ENCODE peak calls at places on chromosomes 16 and 17, in nine cellular contexts. G, Z, E, R, P, K, M, Q and W are unnamed samples. For H3K4me1, H3K36me3 and H3K27me3, the result is how much of the 10 kb centered on the place peaks cover.

GRCh38 chr17:3961564-3962047 is 2.6 kb downstream of the ATP2A3 start:
- DNase-seq in M (no peak), Z (no peak), K (no peak), G (no peak), P (no peak), Q (no peak), R (no peak), E (no peak), W (no peak)

GRCh38 chr16:28985611-28986041 is 774 bp downstream of the LAT start:
- DNase-seq in E (no peak), Z (no peak), M (no peak), R (no peak), K (no peak), P (no peak), Q (no peak), G (no peak), W (no peak)

GRCh38 chr17:13306310-13306962 is 288.6 kb upstream of the ELAC2 start:
- DNase-seq in Q (no peak), Z (peak), P (peak), G (no peak), R (no peak), E (peak), M (no peak), K (peak), W (peak)

GRCh38 chr17:10192963-10193362 is 5.4 kb downstream of the GAS7 start:
- DNase-seq in Z (peak), R (no peak), G (no peak), E (no peak), Q (no peak), K (no peak), P (no peak), M (no peak), W (no peak)

GRCh38 chr17:43983515-43984411 is 20.7 kb upstream of the NAGS start:
- DNase-seq in K (no peak), R (peak), Q (no peak), E (no peak), P (peak), Z (peak), G (no peak), M (peak), W (no peak)

GRCh38 chr17:19384723-19385391 is 2.1 kb downstream of the MFAP4 start:
- DNase-seq in Z (peak), G (no peak), R (peak), P (no peak), Q (peak), K (no peak), M (peak), E (peak), W (no peak)

GRCh38 chr16:25691519-25692091 is at the start of gene HS3ST4:
- DNase-seq in R (no peak), Q (no peak), G (no peak), E (no peak), M (no peak), Z (no peak), K (no peak), P (peak), W (no peak)

GRCh38 chr17:81164464-81165245 is 652 bp upstream of the PVALEF start:
- DNase-seq in Z (peak), M (peak), Q (peak), K (no peak), E (no peak), G (no peak), R (no peak), P (peak), W (no peak)

GRCh38 chr17:9845306-9845705 is 19.6 kb downstream of the GLP2R start:
- DNase-seq in Q (no peak), R (no peak), K (no peak), E (no peak), G (peak), Z (no peak), M (no peak), P (no peak), W (no peak)

GRCh38 chr16:8866118-8866883 is 2.5 kb downstream of the CARHSP1 start:
- DNase-seq in K (peak), M (peak), G (no peak), Q (no peak), Z (no peak), E (peak), P (peak), R (no peak), W (peak)

GRCh38 chr17:28328325-28328724 is 6.9 kb downstream of the IFT20 start:
- DNase-seq in M (peak), E (no peak), G (peak), K (no peak), R (no peak), P (peak), Z (no peak), Q (no peak), W (no peak)

GRCh38 chr16:54027126-54027922 is 259.3 kb downstream of the IRX3 start:
- DNase-seq in Q (no peak), Z (no peak), P (no peak), M (no peak), K (no peak), G (no peak), R (no peak), E (no peak), W (no peak)

GRCh38 chr16:106623-107324 is 28.7 kb downstream of the MPG start:
- DNase-seq in P (peak), R (no peak), Q (peak), E (peak), M (no peak), Z (peak), K (peak), G (no peak), W (peak)

DNA sequence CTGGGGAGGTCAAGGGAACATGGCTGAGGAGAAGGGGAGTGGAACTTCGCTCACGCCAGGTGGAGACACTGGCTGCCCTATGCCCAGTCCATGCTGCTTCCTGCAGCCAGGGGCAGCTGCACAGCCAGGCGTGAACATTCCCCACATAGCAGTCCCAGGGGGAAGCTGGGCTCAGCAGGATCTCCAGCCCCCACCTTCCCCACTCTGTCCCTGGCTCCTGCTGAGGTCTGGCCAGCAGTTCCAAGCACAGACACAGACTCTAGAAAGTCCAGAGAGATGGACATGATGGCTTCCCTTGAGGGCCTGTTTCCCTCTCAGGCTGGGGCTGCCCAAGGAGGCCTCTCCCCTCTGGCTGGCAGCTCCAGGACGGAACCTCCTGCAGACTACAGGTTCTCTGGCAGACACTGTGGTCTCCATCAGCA is 9.3 kb downstream of the JUP start:
- DNase-seq in K (no peak), G (no peak), E (peak), Q (no peak), M (peak), R (no peak), Z (peak), P (peak), W (no peak)
- H3K4me1 ChIP-seq in K (under half), G (half or more), E (half or more), Q (under half), M (half or more), R (half or more), Z (half or more), P (half or more), W (under half)

DNA sequence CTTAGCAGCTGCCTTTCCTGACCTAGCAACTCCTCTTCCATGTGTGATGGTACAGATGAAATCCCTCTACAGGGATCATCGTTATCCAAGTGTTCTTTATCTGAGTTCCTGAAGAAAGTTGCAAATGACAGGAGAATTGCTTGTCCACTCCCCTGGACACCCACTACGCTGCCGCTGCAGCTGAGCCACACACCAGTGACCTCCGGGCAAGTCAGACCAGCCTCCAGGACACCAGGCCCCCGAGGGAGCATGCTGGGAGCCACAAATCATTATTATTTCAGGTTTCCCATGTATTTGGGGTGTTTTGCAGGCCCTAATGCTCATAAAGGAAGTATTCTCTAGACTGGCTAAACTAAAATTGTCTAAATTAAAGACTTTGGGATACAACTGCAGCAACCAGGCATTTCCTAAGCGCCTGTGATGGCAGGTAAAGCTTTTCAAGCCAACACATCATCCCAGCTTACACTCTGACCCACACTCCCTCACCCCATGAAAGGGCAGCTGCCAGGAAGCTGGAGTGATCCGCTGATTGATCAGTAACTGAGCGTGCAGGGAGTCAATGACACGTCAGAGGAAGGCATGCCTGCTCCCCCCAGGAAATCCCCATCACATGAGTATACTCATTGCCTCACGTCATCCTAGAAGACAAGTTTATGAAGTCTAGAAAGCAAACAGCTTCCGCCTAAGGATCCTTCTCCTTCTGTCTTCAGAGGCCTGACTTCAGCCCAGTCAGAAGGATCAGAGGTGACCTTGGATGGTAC is 14.4 kb downstream of the FA2H start:
- DNase-seq in E (no peak), K (no peak), M (no peak), P (no peak), G (no peak), Q (no peak), Z (no peak), R (no peak), W (no peak)
- H3K36me3 ChIP-seq in E (under half), K (under half), M (under half), P (under half), G (under half), Q (under half), Z (under half), R (under half), W (under half)

GRCh38 chr17:70492368-70492767 is 323.0 kb downstream of the KCNJ2 start:
- DNase-seq in P (no peak), K (no peak), Z (no peak), G (no peak), R (no peak), M (no peak), E (no peak), Q (no peak), W (no peak)
- H3K27me3 ChIP-seq in P (under half), K (under half), Z (under half), G (under half), R (under half), M (under half), E (under half), Q (under half), W (under half)

GRCh38 chr16:83807710-83808572 is at the start of gene HSBP1:
- DNase-seq in P (peak), Z (peak), M (peak), G (peak), R (peak), Q (peak), E (peak), K (peak), W (peak)

GRCh38 chr16:83807327-83807709 is 460 bp upstream of the HSBP1 start:
- DNase-seq in R (no peak), G (no peak), P (no peak), Q (peak), Z (no peak), E (no peak), M (peak), K (no peak), W (no peak)

GRCh38 chr16:83806036-83806435 is 1.7 kb upstream of the HSBP1 start:
- DNase-seq in G (no peak), Z (no peak), P (no peak), K (no peak), E (no peak), M (no peak), Q (no peak), R (no peak), W (no peak)

GRCh38 chr16:83808573-83809014 is 816 bp downstream of the HSBP1 start:
- DNase-seq in G (no peak), M (no peak), R (no peak), Z (no peak), Q (no peak), E (no peak), P (no peak), K (no peak), W (no peak)

DNA sequence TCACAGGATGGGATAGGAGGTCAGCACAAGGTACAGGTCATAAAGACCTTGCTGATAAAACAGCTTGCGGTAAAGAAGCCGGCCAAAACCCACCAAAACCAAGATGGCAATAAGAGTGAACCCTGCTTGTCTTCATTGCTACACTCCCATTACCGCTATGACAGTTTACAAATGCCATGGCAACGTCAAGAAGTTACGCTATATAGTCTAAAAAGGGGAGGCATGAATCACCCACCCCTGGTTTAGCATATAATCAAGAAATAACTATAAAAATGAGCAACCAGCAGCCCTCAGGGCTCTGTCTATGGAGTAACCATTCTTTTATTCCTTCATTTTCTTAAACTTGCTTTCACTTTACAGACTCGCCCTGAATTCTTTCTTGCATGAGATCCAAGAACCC is 1.1 kb upstream of the HSBP1 start:
- DNase-seq in R (no peak), Q (no peak), K (no peak), P (no peak), E (no peak), Z (no peak), G (no peak), M (no peak), W (no peak)
- H3K4me1 ChIP-seq in R (under half), Q (under half), K (under half), P (under half), E (under half), Z (under half), G (half or more), M (under half), W (under half)

GRCh38 chr16:48547530-48547929 is 62.5 kb downstream of the N4BP1 start:
- DNase-seq in R (no peak), Z (no peak), E (no peak), G (no peak), P (no peak), Q (no peak), K (no peak), M (no peak), W (no peak)
- H3K36me3 ChIP-seq in R (half or more), Z (under half), E (under half), G (under half), P (under half), Q (under half), K (under half), M (under half), W (under half)